ENCODE peak calls at places on chromosomes 7 and 10, in ten cellular contexts. C, L, A, R, S, G, W, O, J and M are unnamed samples.

GRCh38 chr10:58435297-58435696 is 50.1 kb downstream of the TFAM start:
- DNase-seq in S (no peak), A (no peak), C (no peak), L (no peak), O (peak), J (no peak), W (no peak), G (peak), R (no peak), M (no peak)

GRCh38 chr10:133334495-133335237 is 2.0 kb downstream of the CALY start:
- DNase-seq in L (no peak), S (no peak), J (no peak), W (no peak), G (peak), A (no peak), O (no peak), C (no peak), R (no peak), M (no peak)

GRCh38 chr10:5891009-5891408 is 966 bp downstream of the FBH1 start:
- DNase-seq in L (no peak), A (no peak), R (no peak), O (no peak), G (no peak), S (no peak), C (no peak), J (no peak), W (no peak), M (no peak)

GRCh38 chr7:80916770-80917681 is 1.8 kb downstream of the SEMA3C start:
- DNase-seq in G (no peak), S (no peak), W (no peak), L (no peak), J (no peak), A (no peak), R (no peak), C (no peak), O (peak), M (no peak)

GRCh38 chr7:43692582-43693373 is 36.5 kb downstream of the COA1 start:
- DNase-seq in C (no peak), W (no peak), G (no peak), J (no peak), R (no peak), A (no peak), S (no peak), L (no peak), O (peak), M (no peak)

GRCh38 chr10:43125881-43126731 is 12.1 kb upstream of the CSGALNACT2 start:
- DNase-seq in W (no peak), C (no peak), O (no peak), L (no peak), G (no peak), R (no peak), S (no peak), A (no peak), J (no peak), M (no peak)

GRCh38 chr7:117157121-117157870 is 165.6 kb downstream of the WNT2 start:
- DNase-seq in G (no peak), C (no peak), O (peak), S (peak), J (no peak), R (peak), A (no peak), W (no peak), L (no peak), M (no peak)

GRCh38 chr10:49053053-49053997 is 62.0 kb downstream of the VSTM4 start:
- DNase-seq in A (no peak), G (no peak), L (no peak), R (no peak), C (no peak), S (no peak), W (no peak), J (no peak), O (no peak), M (no peak)

GRCh38 chr7:90188281-90188680 is 23.3 kb upstream of the STEAP2 start:
- DNase-seq in W (no peak), L (no peak), A (no peak), G (no peak), R (no peak), S (no peak), O (no peak), C (no peak), J (no peak), M (no peak)

GRCh38 chr10:121080324-121080807 is 229.2 kb downstream of the WDR11 start:
- DNase-seq in W (peak), C (no peak), R (peak), A (no peak), O (no peak), G (no peak), J (no peak), L (no peak), S (no peak), M (peak)

GRCh38 chr10:72062341-72062740 is 26.0 kb downstream of the SPOCK2 start:
- DNase-seq in A (no peak), W (no peak), J (no peak), S (no peak), C (no peak), L (no peak), G (no peak), O (peak), R (no peak), M (no peak)

GRCh38 chr10:24826022-24826421 is 102.3 kb upstream of the ARHGAP21 start:
- DNase-seq in C (no peak), S (no peak), J (no peak), O (peak), G (no peak), L (no peak), A (no peak), W (no peak), R (peak), M (no peak)